ENCODE peak calls at places on chromosome 2, in five cellular contexts. K, Z, Y, T and H are unnamed samples. For H3K4me1, the result is how much of the 10 kb centered on the place peaks cover.

GRCh38 chr2:170713280-170714155 is 1.6 kb upstream of the SP5 start:
- DNase-seq in K (peak), Z (peak), Y (peak), T (no peak), H (no peak)

GRCh38 chr2:15561574-15562344 is 625 bp upstream of the NBAS start:
- DNase-seq in K (peak), Z (peak), Y (peak), T (no peak), H (no peak)

GRCh38 chr2:192162392-192163042 is 32.2 kb downstream of the TMEFF2 start:
- DNase-seq in K (peak), Z (peak), Y (peak), T (no peak), H (peak)

GRCh38 chr2:151789055-151789834 is 39.0 kb downstream of the ARL5A start:
- DNase-seq in K (no peak), Z (no peak), Y (no peak), T (no peak), H (no peak)

GRCh38 chr2:171523339-171523931 is 1.2 kb downstream of the CYBRD1 start:
- DNase-seq in K (peak), Z (peak), Y (peak), T (peak), H (peak)

GRCh38 chr2:233165895-233166661 is 85.4 kb upstream of the ATG16L1 start:
- DNase-seq in K (no peak), Z (no peak), Y (peak), T (peak), H (no peak)

GRCh38 chr2:239769574-239770145 is 255.5 kb downstream of the NDUFA10 start:
- DNase-seq in K (peak), Z (no peak), Y (no peak), T (no peak), H (no peak)

GRCh38 chr2:224202466-224202865 is 163.4 kb upstream of the SERPINE2 start:
- DNase-seq in K (no peak), Z (no peak), Y (no peak), T (no peak), H (no peak)

GRCh38 chr2:62741954-62742722 is 36.6 kb downstream of the EHBP1 start:
- DNase-seq in K (no peak), Z (no peak), Y (no peak), T (no peak), H (no peak)

GRCh38 chr2:124025896-124026295 is 809 bp downstream of the CNTNAP5 start:
- DNase-seq in K (no peak), Z (no peak), Y (no peak), T (no peak), H (no peak)

GRCh38 chr2:64405476-64406406 is 48.2 kb upstream of the LGALSL start:
- DNase-seq in K (peak), Z (no peak), Y (peak), T (no peak), H (peak)

GRCh38 chr2:100878000-100878786 is 58.3 kb downstream of the NPAS2 start:
- DNase-seq in K (no peak), Z (peak), Y (no peak), T (peak), H (peak)

GRCh38 chr2:3523551-3524041 is 4.3 kb upstream of the ADI1 start:
- DNase-seq in K (no peak), Z (no peak), Y (no peak), T (no peak), H (peak)

GRCh38 chr2:26807788-26808460 is 22.1 kb downstream of the CENPA start:
- DNase-seq in K (peak), Z (no peak), Y (no peak), T (no peak), H (peak)

GRCh38 chr2:135890149-135890548 is 13.9 kb upstream of the MCM6 start:
- DNase-seq in K (no peak), Z (no peak), Y (no peak), T (no peak), H (no peak)

GRCh38 chr2:165697727-165698620 is 96.1 kb downstream of the GALNT3 start:
- DNase-seq in K (no peak), Z (no peak), Y (no peak), T (no peak), H (no peak)

GRCh38 chr2:62286089-62286785 is 90.3 kb downstream of the B3GNT2 start:
- DNase-seq in K (no peak), Z (no peak), Y (no peak), T (no peak), H (no peak)

GRCh38 chr2:232330068-232330999 is 48.2 kb upstream of the ALPP start:
- DNase-seq in K (peak), Z (no peak), Y (no peak), T (no peak), H (no peak)

GRCh38 chr2:20470211-20470610 is 23.3 kb downstream of the RHOB start:
- DNase-seq in K (no peak), Z (no peak), Y (no peak), T (no peak), H (no peak)

GRCh38 chr2:187078297-187078696 is 229.3 kb upstream of the ZSWIM2 start:
- DNase-seq in K (no peak), Z (no peak), Y (no peak), T (no peak), H (peak)

GRCh38 chr2:182666674-182667320 is 49.3 kb upstream of the DNAJC10 start:
- DNase-seq in K (no peak), Z (peak), Y (no peak), T (no peak), H (peak)

GRCh38 chr2:234288974-234289455 is 207.9 kb downstream of the ARL4C start:
- DNase-seq in K (no peak), Z (peak), Y (peak), T (peak), H (peak)

GRCh38 chr2:127498386-127498785 is 27.9 kb downstream of the IWS1 start:
- DNase-seq in K (no peak), Z (no peak), Y (no peak), T (no peak), H (peak)

GRCh38 chr2:21317131-21317530 is 193.4 kb downstream of the TDRD15 start:
- DNase-seq in K (peak), Z (peak), Y (peak), T (peak), H (peak)

GRCh38 chr2:62724886-62725711 is 19.6 kb downstream of the EHBP1 start:
- DNase-seq in K (no peak), Z (peak), Y (peak), T (peak), H (no peak)

GRCh38 chr2:42888846-42889245 is 96.5 kb upstream of the HAAO start:
- DNase-seq in K (no peak), Z (no peak), Y (no peak), T (no peak), H (no peak)

GRCh38 chr2:239162141-239162821 is 238.5 kb downstream of the HDAC4 start:
- DNase-seq in K (peak), Z (no peak), Y (no peak), T (peak), H (no peak)

GRCh38 chr2:4073178-4073577 is 369.8 kb downstream of the DCDC2C start:
- DNase-seq in K (no peak), Z (no peak), Y (no peak), T (no peak), H (no peak)

GRCh38 chr2:240426797-240427721 is 8.4 kb upstream of the GPC1 start:
- DNase-seq in K (peak), Z (no peak), Y (no peak), T (no peak), H (peak)

GRCh38 chr2:101958071-101958470 is 33.7 kb upstream of the IL1R2 start:
- DNase-seq in K (no peak), Z (no peak), Y (no peak), T (no peak), H (peak)

GRCh38 chr2:14535156-14535555 is 97.4 kb upstream of the LRATD1 start:
- DNase-seq in K (no peak), Z (no peak), Y (no peak), T (no peak), H (no peak)

GRCh38 chr2:241271641-241272297 is 43.7 kb downstream of the HDLBP start:
- DNase-seq in K (peak), Z (peak), Y (peak), T (peak), H (peak)

GRCh38 chr2:73718851-73719621 is 18.1 kb downstream of the TPRKB start:
- DNase-seq in K (no peak), Z (no peak), Y (no peak), T (no peak), H (no peak)
- H3K4me1 ChIP-seq in K (under half), Z (under half), Y (under half), T (under half), H (under half)

GRCh38 chr2:53170463-53170862 is 597.1 kb upstream of the CHAC2 start:
- DNase-seq in K (no peak), Z (no peak), Y (no peak), T (no peak), H (no peak)
- H3K4me1 ChIP-seq in K (under half), Z (under half), Y (under half), T (under half), H (under half)

GRCh38 chr2:105744909-105745853 is at the start of gene NCK2:
- DNase-seq in K (peak), Z (peak), Y (peak), T (peak), H (peak)
- H3K4me1 ChIP-seq in K (under half), Z (under half), Y (under half), T (half or more), H (under half)

GRCh38 chr2:160491922-160492371 is 1.7 kb downstream of the RBMS1 start:
- DNase-seq in K (no peak), Z (no peak), Y (no peak), T (no peak), H (peak)
- H3K4me1 ChIP-seq in K (under half), Z (under half), Y (under half), T (half or more), H (under half)

DNA sequence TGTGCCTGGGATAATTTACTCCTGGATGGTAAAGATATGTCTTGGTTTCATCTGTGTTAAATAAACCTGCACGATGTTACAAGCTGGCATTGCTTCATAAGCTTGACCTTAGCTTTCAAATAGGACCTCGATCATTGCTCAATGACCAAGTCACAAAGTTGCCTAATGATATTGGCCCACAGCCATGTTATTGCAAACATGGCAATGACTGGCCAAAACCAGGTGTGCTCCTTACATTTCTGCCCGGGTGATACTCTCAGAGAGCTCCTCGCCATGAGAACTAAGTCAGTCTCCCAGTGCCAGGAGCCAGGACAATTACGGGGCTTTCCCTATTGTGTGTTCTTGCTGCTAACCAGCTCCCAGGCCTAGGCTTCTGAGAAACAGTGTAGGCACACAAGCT is 72.5 kb upstream of the CYP1B1 start:
- DNase-seq in K (no peak), Z (no peak), Y (no peak), T (no peak), H (peak)
- H3K4me1 ChIP-seq in K (under half), Z (under half), Y (under half), T (under half), H (under half)

GRCh38 chr2:157261199-157261782 is 3.8 kb downstream of the GALNT5 start:
- DNase-seq in K (no peak), Z (peak), Y (peak), T (no peak), H (peak)
- H3K4me1 ChIP-seq in K (under half), Z (under half), Y (under half), T (under half), H (under half)

GRCh38 chr2:109689973-109690372 is 75.8 kb downstream of the SOWAHC start:
- DNase-seq in K (no peak), Z (no peak), Y (peak), T (no peak), H (no peak)

GRCh38 chr2:109694190-109694589 is 80.0 kb downstream of the SOWAHC start:
- DNase-seq in K (no peak), Z (no peak), Y (peak), T (no peak), H (peak)

GRCh38 chr2:109690457-109690821 is 76.3 kb downstream of the SOWAHC start:
- DNase-seq in K (peak), Z (no peak), Y (no peak), T (no peak), H (no peak)

GRCh38 chr2:109690822-109691541 is 76.8 kb downstream of the SOWAHC start:
- DNase-seq in K (peak), Z (no peak), Y (peak), T (peak), H (peak)

DNA sequence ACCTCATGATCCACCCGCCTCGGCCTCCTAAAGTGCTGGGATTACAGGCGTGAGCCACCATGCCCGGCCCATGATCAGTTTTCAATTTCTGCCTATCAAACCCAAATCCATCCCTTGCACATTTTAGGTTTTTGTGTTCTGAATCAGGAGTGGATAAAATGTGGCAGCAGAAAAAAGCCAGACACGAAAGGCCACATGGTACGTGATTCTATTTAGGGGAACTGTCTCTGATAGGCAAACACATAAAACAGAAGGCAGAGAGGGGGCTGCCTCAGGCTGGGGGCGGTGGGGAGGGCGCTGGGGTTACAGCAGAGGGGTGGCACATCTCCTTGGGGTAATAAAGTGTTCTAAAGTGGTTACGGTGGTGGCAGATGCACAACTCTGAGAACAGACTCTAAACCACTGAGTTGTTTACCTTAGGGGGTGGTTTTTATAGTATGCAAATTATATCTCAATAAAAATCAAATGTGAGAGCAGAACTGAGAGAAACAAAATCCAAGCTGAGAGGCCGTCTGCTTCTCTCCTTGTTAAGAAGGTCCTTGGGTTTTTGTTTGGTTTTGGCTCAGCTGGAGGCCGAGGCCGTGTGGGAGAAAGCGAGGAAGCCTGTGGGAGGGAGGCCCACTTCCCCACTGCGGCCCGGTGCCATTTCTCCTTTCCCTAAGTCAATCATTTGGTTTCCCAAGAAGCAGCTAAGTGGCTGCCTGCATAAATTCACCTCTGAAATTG is 78.0 kb downstream of the SOWAHC start:
- DNase-seq in K (peak), Z (no peak), Y (peak), T (no peak), H (no peak)
- H3K4me1 ChIP-seq in K (under half), Z (under half), Y (half or more), T (under half), H (under half)

GRCh38 chr2:583666-584065 is 93.5 kb downstream of the TMEM18 start:
- DNase-seq in K (no peak), Z (no peak), Y (no peak), T (no peak), H (no peak)
- H3K4me1 ChIP-seq in K (under half), Z (under half), Y (under half), T (under half), H (under half)

GRCh38 chr2:159065891-159066290 is 97.5 kb downstream of the TANC1 start:
- DNase-seq in K (no peak), Z (no peak), Y (no peak), T (no peak), H (no peak)

GRCh38 chr2:159064446-159065301 is 96.2 kb downstream of the TANC1 start:
- DNase-seq in K (no peak), Z (no peak), Y (no peak), T (no peak), H (no peak)

GRCh38 chr2:159065313-159065712 is 96.9 kb downstream of the TANC1 start:
- DNase-seq in K (no peak), Z (no peak), Y (no peak), T (no peak), H (no peak)

GRCh38 chr2:159069229-159069628 is 100.8 kb downstream of the TANC1 start:
- DNase-seq in K (no peak), Z (no peak), Y (no peak), T (no peak), H (no peak)

DNA sequence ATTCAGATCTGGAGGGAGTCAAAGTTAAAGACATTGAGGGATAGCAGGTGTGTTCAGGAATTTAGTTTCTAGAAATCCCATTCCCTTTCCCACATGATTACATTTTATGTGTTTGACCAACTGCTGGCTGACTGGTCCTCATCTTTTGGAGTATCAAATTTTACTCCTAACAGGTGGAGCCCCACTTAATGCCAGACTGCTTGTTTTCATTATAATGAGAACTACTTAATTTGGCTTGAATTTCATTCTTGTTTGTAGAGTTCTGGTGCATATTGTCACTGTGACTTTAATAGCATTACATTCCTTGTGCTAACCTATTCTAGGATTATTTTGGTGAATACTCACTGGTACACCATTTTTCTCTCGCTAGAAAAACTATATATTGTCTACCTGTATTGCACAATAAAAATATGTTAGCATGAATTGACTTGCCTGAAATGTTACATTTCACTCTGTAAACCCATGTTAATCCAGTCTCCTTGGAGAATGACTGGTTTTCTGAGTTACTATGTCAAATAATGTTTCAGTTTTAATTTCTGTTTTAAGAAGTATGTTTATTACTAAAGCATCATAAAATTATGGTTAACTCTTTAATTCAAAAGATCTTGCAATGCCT is 98.2 kb downstream of the TANC1 start:
- DNase-seq in K (no peak), Z (no peak), Y (no peak), T (no peak), H (no peak)
- H3K4me1 ChIP-seq in K (under half), Z (under half), Y (under half), T (half or more), H (under half)